ENCODE peak calls at places on chromosomes 7 and 10, in seven cellular contexts. R, X, I, O, J, V and H are unnamed samples.

GRCh38 chr7:107180378-107180777 is 11.6 kb downstream of the HBP1 start:
- DNase-seq in R (no peak), X (peak; percentile 18), I (peak; percentile 84), O (peak; percentile 93), J (no peak), V (peak; percentile 69), H (peak; percentile 73)

GRCh38 chr7:42566981-42567510 is 330.0 kb upstream of the GLI3 start:
- DNase-seq in R (no peak), X (no peak), I (no peak), O (no peak), J (no peak), V (no peak), H (no peak)

GRCh38 chr7:15086882-15087281 is 184.3 kb upstream of the DGKB start:
- DNase-seq in R (no peak), X (no peak), I (peak; percentile 22), O (no peak), J (no peak), V (no peak), H (no peak)

GRCh38 chr7:72539702-72540101 is 127.6 kb upstream of the CALN1 start:
- DNase-seq in R (no peak), X (no peak), I (no peak), O (no peak), J (no peak), V (no peak), H (no peak)

GRCh38 chr10:114885430-114885829 is 52.6 kb upstream of the TRUB1 start:
- DNase-seq in R (no peak), X (peak; percentile 2), I (no peak), O (no peak), J (no peak), V (no peak), H (no peak)

GRCh38 chr10:109933984-109934565 is 10.8 kb upstream of the XPNPEP1 start:
- DNase-seq in R (no peak), X (no peak), I (no peak), O (peak; percentile 32), J (no peak), V (no peak), H (no peak)

GRCh38 chr10:119006451-119007210 is 22.9 kb upstream of the NANOS1 start:
- DNase-seq in R (no peak), X (no peak), I (peak; percentile 96), O (peak; percentile 90), J (peak; percentile 86), V (peak; percentile 42), H (peak; percentile 27)

GRCh38 chr10:62573929-62574328 is 199.8 kb downstream of the ZNF365 start:
- DNase-seq in R (no peak), X (no peak), I (no peak), O (no peak), J (no peak), V (no peak), H (no peak)

GRCh38 chr10:13183625-13184024 is 22.3 kb downstream of the MCM10 start:
- DNase-seq in R (no peak), X (no peak), I (no peak), O (no peak), J (no peak), V (no peak), H (no peak)

GRCh38 chr10:20990604-20991003 is 93.5 kb upstream of the NEBL start:
- DNase-seq in R (no peak), X (peak; percentile 8), I (peak; percentile 66), O (peak; percentile 55), J (no peak), V (no peak), H (peak; percentile 68)

GRCh38 chr7:78317371-78317770 is 518.8 kb downstream of the PHTF2 start:
- DNase-seq in R (no peak), X (no peak), I (no peak), O (no peak), J (no peak), V (no peak), H (no peak)

GRCh38 chr10:126463306-126463705 is 75.0 kb upstream of the ADAM12 start:
- DNase-seq in R (no peak), X (no peak), I (no peak), O (no peak), J (no peak), V (no peak), H (no peak)

GRCh38 chr7:28858206-28858605 is 99.9 kb downstream of the TRIL start:
- DNase-seq in R (no peak), X (no peak), I (peak; percentile 73), O (peak; percentile 26), J (no peak), V (no peak), H (no peak)

GRCh38 chr10:90407116-90407515 is 450.7 kb downstream of the HTR7 start:
- DNase-seq in R (no peak), X (no peak), I (peak; percentile 69), O (no peak), J (no peak), V (no peak), H (no peak)

GRCh38 chr10:24869354-24870016 is 82.9 kb downstream of the PRTFDC1 start:
- DNase-seq in R (no peak), X (no peak), I (peak; percentile 33), O (peak; percentile 90), J (no peak), V (peak; percentile 65), H (no peak)

GRCh38 chr7:117682681-117683385 is 190.4 kb downstream of the CTTNBP2 start:
- DNase-seq in R (no peak), X (no peak), I (peak; percentile 48), O (peak; percentile 28), J (no peak), V (peak; percentile 77), H (no peak)

GRCh38 chr10:69994262-69994661 is 58.4 kb upstream of the MACROH2A2 start:
- DNase-seq in R (no peak), X (peak; percentile 3), I (peak; percentile 49), O (peak; percentile 58), J (no peak), V (peak; percentile 25), H (peak; percentile 77)

GRCh38 chr10:110786172-110786571 is 85.6 kb upstream of the PDCD4 start:
- DNase-seq in R (no peak), X (peak; percentile 12), I (peak; percentile 20), O (no peak), J (no peak), V (no peak), H (no peak)

GRCh38 chr10:117457932-117458331 is 82.7 kb upstream of the PDZD8 start:
- DNase-seq in R (no peak), X (no peak), I (no peak), O (no peak), J (no peak), V (no peak), H (no peak)